ENCODE peak calls at places on chromosomes 12 and 14, in nine cellular contexts. J is gastrocnemius medialis, E is transverse colon, O is ovary, K is right atrium auricular region, G is adrenal gland, S is BE2C, I is fibroblast of lung, F is heart right ventricle. Y is an unnamed sample.

GRCh38 chr14:57847096-57847495 is 18.8 kb downstream of the SLC35F4 start:
- DNase-seq in S (no peak), J (no peak), K (no peak), F (no peak), O (no peak), I (peak; percentile 37), E (no peak), G (no peak), Y (no peak)

GRCh38 chr14:105944632-105945610 is 418.5 kb downstream of the TMEM121 start:
- DNase-seq in I (no peak), J (no peak), F (peak; percentile 63), E (peak; percentile 77), G (peak; percentile 46), O (peak; percentile 51), S (peak; percentile 89), K (peak; percentile 57), Y (peak; percentile 71)

GRCh38 chr12:45518516-45519235 is 210.8 kb upstream of the ARID2 start:
- DNase-seq in K (no peak), I (no peak), O (no peak), S (no peak), E (no peak), F (no peak), J (no peak), G (no peak), Y (peak; percentile 1)

GRCh38 chr14:31895206-31895605 is 181.9 kb upstream of the ARHGAP5 start:
- DNase-seq in E (no peak), O (no peak), J (no peak), S (no peak), K (no peak), F (no peak), G (no peak), I (peak; percentile 87), Y (no peak)

GRCh38 chr12:3202734-3203446 is 125.7 kb downstream of the TSPAN9 start:
- DNase-seq in O (peak; percentile 74), G (peak; percentile 40), E (peak; percentile 39), F (peak; percentile 78), I (no peak), S (peak; percentile 72), J (no peak), K (peak; percentile 73), Y (peak; percentile 33)

GRCh38 chr12:5083955-5084849 is 40.5 kb downstream of the KCNA5 start:
- DNase-seq in G (no peak), E (no peak), F (no peak), J (no peak), O (no peak), K (no peak), S (peak; percentile 24), I (peak; percentile 83), Y (no peak)

GRCh38 chr14:79584679-79585078 is 626.6 kb downstream of the DIO2 start:
- DNase-seq in G (peak; percentile 18), S (no peak), J (no peak), F (no peak), I (peak; percentile 97), O (no peak), E (no peak), K (no peak), Y (no peak)

GRCh38 chr14:102683399-102684275 is 91.2 kb downstream of the RCOR1 start:
- DNase-seq in I (no peak), F (no peak), S (peak; percentile 28), E (peak; percentile 51), K (no peak), G (no peak), J (no peak), O (no peak), Y (no peak)

GRCh38 chr12:2891240-2892053 is 756 bp downstream of the TULP3 start:
- DNase-seq in I (peak; percentile 60), K (peak; percentile 67), G (peak; percentile 60), O (peak; percentile 38), J (peak; percentile 16), E (peak; percentile 51), S (peak; percentile 60), F (peak; percentile 57), Y (no peak)

GRCh38 chr14:94936411-94936892 is 166.5 kb upstream of the GSC start:
- DNase-seq in K (peak; percentile 79), S (peak; percentile 73), O (peak; percentile 72), F (peak; percentile 71), I (peak; percentile 27), E (peak; percentile 49), G (peak; percentile 86), J (no peak), Y (no peak)

GRCh38 chr14:106691601-106692291 is 1165.4 kb downstream of the TMEM121 start:
- DNase-seq in F (peak; percentile 20), I (no peak), O (peak; percentile 21), G (peak; percentile 16), E (peak; percentile 47), J (no peak), K (no peak), S (peak; percentile 49), Y (peak; percentile 27)

GRCh38 chr12:118778077-118778476 is 203.3 kb upstream of the SRRM4 start:
- DNase-seq in J (no peak), O (no peak), K (no peak), I (no peak), S (no peak), G (no peak), E (no peak), F (no peak), Y (no peak)

GRCh38 chr12:113131556-113131955 is 4.0 kb downstream of the RASAL1 start:
- DNase-seq in J (no peak), S (no peak), F (no peak), E (no peak), I (no peak), G (no peak), O (no peak), K (no peak), Y (no peak)

GRCh38 chr12:96710127-96710745 is 196.8 kb upstream of the NEDD1 start:
- DNase-seq in J (no peak), O (no peak), K (no peak), F (no peak), S (no peak), I (no peak), E (no peak), G (no peak), Y (no peak)

GRCh38 chr12:6608592-6609311 is 1.6 kb upstream of the CHD4 start:
- DNase-seq in G (peak; percentile 34), J (no peak), I (no peak), E (no peak), K (no peak), F (no peak), S (peak; percentile 34), O (peak; percentile 69), Y (no peak)

GRCh38 chr14:105836160-105836559 is 309.8 kb downstream of the TMEM121 start:
- DNase-seq in I (no peak), G (no peak), O (no peak), S (no peak), E (no peak), F (no peak), K (peak; percentile 49), J (no peak), Y (no peak)

GRCh38 chr12:109863961-109864712 is 16.2 kb downstream of the GLTP start:
- DNase-seq in F (no peak), E (peak; percentile 75), S (no peak), I (peak; percentile 24), J (no peak), O (no peak), K (no peak), G (peak; percentile 81), Y (no peak)

GRCh38 chr12:119681953-119682352 is 14.0 kb downstream of the PRKAB1 start:
- DNase-seq in E (no peak), F (peak; percentile 23), G (no peak), O (no peak), K (no peak), S (no peak), I (no peak), J (no peak), Y (no peak)

GRCh38 chr14:73567951-73568885 is 795 bp upstream of the ACOT2 start:
- DNase-seq in E (no peak), O (no peak), S (no peak), G (no peak), K (no peak), F (no peak), J (no peak), I (peak; percentile 71), Y (peak; percentile 27)

GRCh38 chr12:44565163-44565562 is 311.0 kb downstream of the NELL2 start:
- DNase-seq in F (no peak), E (no peak), J (no peak), S (no peak), K (no peak), G (no peak), O (no peak), I (no peak), Y (no peak)

GRCh38 chr14:75306917-75307699 is 28.5 kb downstream of the FOS start:
- DNase-seq in E (no peak), F (no peak), J (no peak), S (peak; percentile 64), G (peak; percentile 16), K (no peak), O (no peak), I (no peak), Y (no peak)
- TF ChIP-seq CTCF in E (peak; percentile 15), F (peak; percentile 38), J (peak; percentile 25), S (peak; percentile 83), G (no peak), K (peak; percentile 41), O (no peak), I (peak; percentile 10), Y (no peak)

DNA sequence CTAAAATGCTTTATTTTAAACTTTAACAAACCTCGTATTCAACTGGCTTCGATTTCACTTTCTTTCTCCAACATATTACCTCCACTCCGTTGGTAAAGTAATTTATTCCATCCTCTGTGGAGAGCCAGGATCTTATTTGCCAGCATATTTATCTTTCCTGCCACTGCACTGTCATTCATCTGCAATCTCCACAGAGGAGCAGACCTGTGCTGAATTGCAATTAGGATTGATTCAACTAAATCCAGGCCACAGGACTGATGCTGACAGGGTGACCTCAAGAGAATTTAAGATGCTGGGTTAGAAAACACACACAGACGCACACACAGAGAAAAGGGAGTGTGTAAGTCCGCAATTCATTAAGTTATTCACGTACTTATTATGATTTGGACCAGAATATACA is 283.9 kb upstream of the FOXG1 start:
- DNase-seq in G (no peak), I (no peak), K (no peak), S (no peak), F (no peak), J (no peak), E (no peak), O (no peak), Y (no peak)
- H3K9me3 ChIP-seq in G (no peaks in the 10 kb centered on the region), I (no peaks in the 10 kb centered on the region), K (no peaks in the 10 kb centered on the region), S (no peaks in the 10 kb centered on the region), F (no peaks in the 10 kb centered on the region), J (no peaks in the 10 kb centered on the region), E (no peaks in the 10 kb centered on the region), O (no peaks in the 10 kb centered on the region), Y (no peaks in the 10 kb centered on the region)

GRCh38 chr12:18932715-18933114 is 194.8 kb downstream of the CAPZA3 start:
- DNase-seq in K (no peak), F (no peak), I (peak; percentile 35), S (no peak), E (no peak), J (no peak), O (no peak), G (no peak), Y (no peak)
- TF ChIP-seq CTCF in K (no peak), F (no peak), I (no peak), S (no peak), E (no peak), J (no peak), O (no peak), G (no peak), Y (no peak)

DNA sequence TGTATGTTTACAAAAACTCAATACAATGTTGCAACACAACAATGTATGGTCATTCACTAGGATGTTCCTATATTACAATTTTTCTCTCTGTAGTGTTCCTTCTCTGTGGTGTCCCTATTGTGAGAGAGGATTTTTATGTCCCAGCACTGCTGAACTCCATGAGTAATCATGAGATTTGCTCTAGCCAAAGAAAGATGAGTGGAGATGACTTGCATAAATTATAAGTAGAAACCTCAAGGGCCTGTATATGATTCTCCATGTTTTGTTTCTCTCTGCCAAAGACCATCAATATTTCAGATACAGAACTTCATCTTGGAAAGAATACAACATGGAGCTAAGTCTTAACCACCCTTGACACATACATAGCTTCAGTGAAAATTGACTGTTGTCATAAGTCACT is 579.1 kb downstream of the TMTC2 start:
- DNase-seq in I (no peak), F (no peak), O (no peak), G (no peak), S (no peak), K (no peak), J (no peak), E (no peak), Y (no peak)
- H3K9me3 ChIP-seq in I (no peaks in the 10 kb centered on the region), F (no peaks in the 10 kb centered on the region), O (no peaks in the 10 kb centered on the region), G (no peaks in the 10 kb centered on the region), S (no peaks in the 10 kb centered on the region), K (no peaks in the 10 kb centered on the region), J (no peaks in the 10 kb centered on the region), E (peaks cover 4% of the 10 kb centered on the region), Y (no peaks in the 10 kb centered on the region)